ENCODE peak calls at places on chromosomes 4 and X, in six cellular contexts. J, M, D, P, U and G are unnamed samples.

GRCh38 chrX:39636481-39636880 is 461.3 kb downstream of the BCOR start:
- DNase-seq in J (no peak), M (no peak), D (no peak), P (no peak), U (no peak), G (no peak)

GRCh38 chr4:140099993-140100392 is 54.0 kb downstream of the MAML3 start:
- DNase-seq in J (no peak), M (no peak), D (no peak), P (peak), U (no peak), G (no peak)

GRCh38 chr4:57102050-57102564 is 8.1 kb downstream of the IGFBP7 start:
- DNase-seq in J (no peak), M (peak), D (no peak), P (peak), U (peak), G (peak)

GRCh38 chr4:141158219-141158618 is 24.9 kb upstream of the RNF150 start:
- DNase-seq in J (peak), M (no peak), D (peak), P (peak), U (peak), G (peak)

GRCh38 chr4:73867783-73868182 is 1.4 kb upstream of the CXCL1 start:
- DNase-seq in J (peak), M (no peak), D (no peak), P (peak), U (peak), G (peak)

GRCh38 chr4:15996773-15997172 is 33.8 kb upstream of the FGFBP2 start:
- DNase-seq in J (no peak), M (no peak), D (no peak), P (no peak), U (peak), G (no peak)

GRCh38 chr4:145075742-145076472 is 22.1 kb downstream of the ANAPC10 start:
- DNase-seq in J (no peak), M (no peak), D (no peak), P (no peak), U (no peak), G (no peak)

GRCh38 chr4:154124539-154125255 is 335.8 kb upstream of the SFRP2 start:
- DNase-seq in J (no peak), M (peak), D (no peak), P (peak), U (peak), G (no peak)

GRCh38 chrX:21932277-21932996 is 8.1 kb upstream of the SMS start:
- DNase-seq in J (no peak), M (no peak), D (peak), P (peak), U (peak), G (peak)

GRCh38 chrX:39766085-39766726 is 331.6 kb downstream of the BCOR start:
- DNase-seq in J (no peak), M (no peak), D (no peak), P (no peak), U (no peak), G (no peak)

GRCh38 chr4:110197421-110198398 is 705 bp downstream of the ELOVL6 start:
- DNase-seq in J (peak), M (no peak), D (peak), P (peak), U (peak), G (peak)

GRCh38 chr4:145315828-145316227 is 135.4 kb upstream of the OTUD4 start:
- DNase-seq in J (no peak), M (no peak), D (no peak), P (no peak), U (no peak), G (no peak)

GRCh38 chrX:41377624-41378023 is 43.7 kb downstream of the DDX3X start:
- DNase-seq in J (no peak), M (no peak), D (no peak), P (no peak), U (peak), G (no peak)

GRCh38 chr4:107823870-107824366 is 814 bp upstream of the SGMS2 start:
- DNase-seq in J (peak), M (no peak), D (no peak), P (peak), U (no peak), G (no peak)

GRCh38 chr4:138512766-138513165 is 270.6 kb upstream of the SLC7A11 start:
- DNase-seq in J (no peak), M (no peak), D (no peak), P (no peak), U (peak), G (no peak)

GRCh38 chrX:47514553-47515235 is 31.7 kb upstream of the ZNF41 start:
- DNase-seq in J (no peak), M (no peak), D (peak), P (peak), U (peak), G (no peak)

GRCh38 chr4:83062748-83063147 is 27.8 kb downstream of the COPS4 start:
- DNase-seq in J (no peak), M (no peak), D (no peak), P (no peak), U (no peak), G (no peak)

GRCh38 chr4:76758290-76758882 is 139.6 kb downstream of the SOWAHB start:
- DNase-seq in J (peak), M (no peak), D (no peak), P (peak), U (peak), G (peak)

GRCh38 chr4:16869594-16870245 is 28.7 kb downstream of the LDB2 start:
- DNase-seq in J (no peak), M (no peak), D (no peak), P (no peak), U (no peak), G (no peak)

GRCh38 chr4:183770900-183771299 is 111.8 kb downstream of the TRAPPC11 start:
- DNase-seq in J (no peak), M (no peak), D (no peak), P (no peak), U (no peak), G (no peak)

GRCh38 chr4:183101956-183102480 is 3.0 kb downstream of the WWC2 start:
- DNase-seq in J (no peak), M (no peak), D (no peak), P (no peak), U (no peak), G (no peak)

GRCh38 chr4:76830612-76831474 is 67.1 kb downstream of the SOWAHB start:
- DNase-seq in J (peak), M (peak), D (peak), P (peak), U (peak), G (peak)

GRCh38 chr4:5572114-5572513 is 136.2 kb downstream of the EVC2 start:
- DNase-seq in J (no peak), M (no peak), D (no peak), P (no peak), U (no peak), G (no peak)

GRCh38 chr4:125547842-125548241 is 233.1 kb downstream of the FAT4 start:
- DNase-seq in J (no peak), M (peak), D (no peak), P (no peak), U (peak), G (no peak)

GRCh38 chrX:121569609-121570008 is 522.2 kb downstream of the GLUD2 start:
- DNase-seq in J (no peak), M (no peak), D (no peak), P (no peak), U (no peak), G (no peak)

GRCh38 chr4:38154681-38155588 is 194.7 kb downstream of the PTTG2 start:
- DNase-seq in J (no peak), M (no peak), D (no peak), P (no peak), U (no peak), G (no peak)

GRCh38 chr4:41882622-41883347 is 52.4 kb upstream of the TMEM33 start:
- DNase-seq in J (peak), M (no peak), D (peak), P (no peak), U (peak), G (peak)

GRCh38 chrX:132118361-132118760 is 9.5 kb downstream of the FRMD7 start:
- DNase-seq in J (peak), M (no peak), D (no peak), P (no peak), U (no peak), G (no peak)

GRCh38 chrX:148135738-148136137 is 154.6 kb downstream of the FMR1NB start:
- DNase-seq in J (no peak), M (no peak), D (no peak), P (no peak), U (peak), G (no peak)

GRCh38 chr4:184802203-184803015 is 23.4 kb downstream of the ACSL1 start:
- DNase-seq in J (no peak), M (no peak), D (no peak), P (no peak), U (no peak), G (no peak)

GRCh38 chr4:82428969-82429727 is 1.1 kb downstream of the HNRNPDL start:
- DNase-seq in J (peak), M (no peak), D (peak), P (peak), U (peak), G (peak)

GRCh38 chr4:183289688-183290087 is 30.4 kb downstream of the CLDN22 start:
- DNase-seq in J (peak), M (no peak), D (no peak), P (no peak), U (no peak), G (peak)

GRCh38 chrX:130009658-130010223 is 27.3 kb downstream of the BCORL1 start:
- DNase-seq in J (no peak), M (no peak), D (no peak), P (no peak), U (no peak), G (no peak)

GRCh38 chr4:68250151-68250930 is 4.8 kb upstream of the TMPRSS11B start:
- DNase-seq in J (no peak), M (no peak), D (no peak), P (peak), U (no peak), G (no peak)

GRCh38 chr4:20825493-20825892 is 125.2 kb downstream of the PACRGL start:
- DNase-seq in J (no peak), M (no peak), D (no peak), P (no peak), U (no peak), G (no peak)